ENCODE peak calls at places on chromosome 7, in seven cellular contexts. J, T, P, X, A, L and C are unnamed samples.

GRCh38 chr7:102456327-102456726 is 8.3 kb downstream of the ALKBH4 start:
- DNase-seq in T (no peak), J (no peak), P (no peak), X (no peak), A (no peak), L (no peak), C (no peak)

GRCh38 chr7:20030417-20030816 is 186.8 kb downstream of the MACC1 start:
- DNase-seq in A (no peak), L (no peak), J (no peak), P (no peak), T (no peak), X (no peak), C (no peak)

GRCh38 chr7:102728-103127 is 89.6 kb upstream of the FAM20C start:
- DNase-seq in P (no peak), L (no peak), X (no peak), A (no peak), T (no peak), J (no peak), C (no peak)

GRCh38 chr7:1460757-1461639 is 1.7 kb upstream of the MICALL2 start:
- DNase-seq in A (no peak), X (no peak), J (peak), P (peak), L (no peak), T (peak), C (no peak)

GRCh38 chr7:1458676-1459511 is at the start of gene MICALL2:
- DNase-seq in X (peak), T (peak), L (peak), A (peak), J (peak), P (no peak), C (no peak)

GRCh38 chr7:64558781-64559180 is 4.1 kb downstream of the ZNF680 start:
- DNase-seq in X (no peak), A (no peak), T (no peak), L (no peak), P (no peak), J (no peak), C (no peak)

GRCh38 chr7:115417662-115418061 is 495.8 kb downstream of the MDFIC start:
- DNase-seq in J (no peak), P (peak), A (no peak), T (no peak), X (no peak), L (no peak), C (no peak)

GRCh38 chr7:20594023-20594422 is 21.4 kb upstream of the ABCB5 start:
- DNase-seq in A (no peak), P (no peak), X (no peak), L (no peak), J (no peak), T (no peak), C (no peak)

GRCh38 chr7:158894825-158895224 is 38.5 kb downstream of the DYNC2I1 start:
- DNase-seq in J (no peak), L (no peak), A (no peak), T (no peak), X (no peak), P (no peak), C (no peak)

GRCh38 chr7:5421626-5422323 is 1.9 kb downstream of the TNRC18 start:
- DNase-seq in P (peak), L (no peak), X (no peak), A (no peak), T (peak), J (peak), C (no peak)

GRCh38 chr7:98418636-98419315 is 17.9 kb upstream of the BAIAP2L1 start:
- DNase-seq in A (peak), P (no peak), L (peak), X (peak), T (peak), J (no peak), C (no peak)

GRCh38 chr7:153331427-153331826 is 571.9 kb downstream of the ACTR3B start:
- DNase-seq in J (no peak), X (no peak), T (no peak), L (no peak), P (no peak), A (no peak), C (no peak)

GRCh38 chr7:37027557-37028341 is 303.5 kb upstream of the AOAH start:
- DNase-seq in L (no peak), X (no peak), P (peak), T (no peak), A (no peak), J (no peak), C (no peak)

GRCh38 chr7:140007051-140007690 is 55.6 kb downstream of the PARP12 start:
- DNase-seq in L (no peak), P (no peak), X (no peak), A (no peak), T (peak), J (no peak), C (peak)

GRCh38 chr7:135978624-135979023 is 1.5 kb upstream of the MTPN start:
- DNase-seq in T (no peak), P (no peak), L (no peak), A (no peak), J (no peak), X (no peak), C (no peak)

GRCh38 chr7:157738064-157738460 is 401.3 kb downstream of the DNAJB6 start:
- DNase-seq in T (no peak), J (peak), A (no peak), X (no peak), P (peak), L (no peak), C (peak)

GRCh38 chr7:142478479-142479220 is 220.8 kb upstream of the PRSS58 start:
- DNase-seq in T (no peak), J (no peak), L (no peak), P (peak), X (peak), A (no peak), C (no peak)

GRCh38 chr7:151843181-151843580 is 33.7 kb downstream of the PRKAG2 start:
- DNase-seq in L (no peak), X (no peak), A (no peak), J (no peak), T (no peak), P (no peak), C (no peak)

GRCh38 chr7:112290065-112290464 is 83.6 kb downstream of the ZNF277 start:
- DNase-seq in L (no peak), A (no peak), J (no peak), T (no peak), P (no peak), X (no peak), C (no peak)

GRCh38 chr7:128383781-128384180 is 22.3 kb upstream of the PRRT4 start:
- DNase-seq in J (no peak), X (no peak), A (no peak), T (no peak), P (no peak), L (no peak), C (no peak)

GRCh38 chr7:121519548-121520521 is 123.7 kb upstream of the FAM3C start:
- DNase-seq in L (no peak), J (no peak), P (no peak), A (no peak), T (no peak), X (peak), C (no peak)

GRCh38 chr7:128323489-128324362 is 20.0 kb downstream of the RBM28 start:
- DNase-seq in J (no peak), X (no peak), P (no peak), A (no peak), L (no peak), T (no peak), C (no peak)

GRCh38 chr7:78139335-78139734 is 340.8 kb downstream of the PHTF2 start:
- DNase-seq in T (no peak), A (peak), X (no peak), P (no peak), L (no peak), J (no peak), C (no peak)

GRCh38 chr7:136030867-136031318 is 53.7 kb upstream of the MTPN start:
- DNase-seq in X (peak), P (no peak), A (no peak), J (no peak), L (no peak), T (no peak), C (no peak)

GRCh38 chr7:157895520-157896375 is 558.9 kb downstream of the DNAJB6 start:
- DNase-seq in L (no peak), P (no peak), J (no peak), X (no peak), T (peak), A (no peak), C (peak)

GRCh38 chr7:155589001-155589980 is 42.9 kb upstream of the CNPY1 start:
- DNase-seq in A (peak), L (no peak), P (no peak), T (peak), J (no peak), X (no peak), C (peak)

GRCh38 chr7:19317461-19317860 is 172.2 kb upstream of the FERD3L start:
- DNase-seq in T (no peak), J (no peak), P (no peak), L (no peak), X (no peak), A (no peak), C (no peak)

GRCh38 chr7:134856692-134857091 is 77.3 kb downstream of the CALD1 start:
- DNase-seq in P (no peak), A (no peak), L (no peak), J (no peak), X (no peak), T (no peak), C (no peak)

GRCh38 chr7:7944619-7945282 is 23.8 kb upstream of the GLCCI1 start:
- DNase-seq in T (peak), J (peak), X (peak), L (no peak), A (no peak), P (no peak), C (no peak)

GRCh38 chr7:32299133-32299702 is 191.0 kb downstream of the LSM5 start:
- DNase-seq in L (no peak), X (no peak), J (peak), P (peak), T (no peak), A (no peak), C (no peak)

GRCh38 chr7:95690367-95690947 is 81.9 kb upstream of the DYNC1I1 start:
- DNase-seq in J (no peak), X (no peak), P (peak), L (peak), T (no peak), A (peak), C (no peak)

GRCh38 chr7:39317107-39317506 is 249.1 kb upstream of the YAE1 start:
- DNase-seq in X (no peak), L (no peak), P (peak), A (no peak), T (no peak), J (no peak), C (no peak)
- TF ChIP-seq CTCF in X (no peak), L (no peak), P (peak), A (no peak), T (no peak), J (no peak), C (no peak)

DNA sequence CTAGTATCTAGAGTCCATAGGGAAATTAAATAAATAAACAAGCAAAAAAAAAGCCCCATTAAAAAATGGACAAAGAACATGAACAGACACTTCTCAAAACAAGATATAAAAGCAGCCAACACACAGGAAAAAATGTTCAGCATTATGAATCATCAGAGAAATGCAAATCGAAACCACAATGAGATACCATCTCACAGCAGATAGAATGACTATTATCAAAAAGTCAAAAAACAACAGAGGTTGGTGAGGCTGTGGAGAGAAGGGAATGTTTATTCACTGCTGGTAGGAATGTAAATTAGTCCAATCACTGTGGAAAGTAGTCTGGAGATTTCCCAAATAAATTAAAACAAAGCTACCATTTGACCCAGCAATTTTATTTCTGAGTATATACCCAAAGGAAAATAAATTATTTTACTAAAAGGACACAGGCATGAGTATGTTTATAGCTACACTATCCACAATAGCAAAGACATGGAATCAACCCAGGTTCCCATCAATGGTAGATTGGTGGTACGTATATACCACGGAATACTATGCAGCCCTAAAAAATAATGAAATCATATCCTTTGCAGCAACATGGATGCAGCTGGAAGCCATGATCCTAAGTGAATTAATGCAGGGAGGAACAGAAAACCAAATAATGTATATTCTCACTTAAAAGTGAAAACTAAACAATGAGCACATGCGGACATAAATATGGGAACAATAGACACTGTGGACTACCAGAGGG is 366.5 kb upstream of the SEMA3C start:
- DNase-seq in J (no peak), T (no peak), X (no peak), A (no peak), L (peak), P (no peak), C (no peak)
- TF ChIP-seq CTCF in J (no peak), T (no peak), X (no peak), A (no peak), L (peak), P (no peak), C (peak)

DNA sequence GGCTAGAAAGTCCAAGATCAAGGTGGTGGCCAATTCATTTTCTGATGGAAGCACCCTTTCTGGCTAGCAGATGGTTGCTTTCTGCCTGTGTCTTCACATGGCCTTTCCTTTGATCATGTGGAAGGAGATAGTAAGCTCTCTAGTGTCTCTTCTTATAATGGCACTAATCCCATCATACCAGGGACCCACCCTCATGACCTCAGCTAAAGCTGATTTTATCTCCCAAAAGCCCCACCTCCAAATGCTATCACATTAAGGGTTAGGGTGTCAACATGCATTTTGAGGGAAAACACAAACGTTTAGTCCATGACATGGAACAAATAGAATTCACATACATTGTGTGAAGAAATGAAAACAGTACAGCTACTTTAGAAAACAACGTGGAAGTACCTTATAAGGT is 100.0 kb downstream of the VPS50 start:
- DNase-seq in L (no peak), J (no peak), P (no peak), A (no peak), X (no peak), T (no peak), C (no peak)
- TF ChIP-seq CTCF in L (no peak), J (no peak), P (no peak), A (no peak), X (no peak), T (no peak), C (no peak)

GRCh38 chr7:34277016-34277800 is 371.9 kb downstream of the BMPER start:
- DNase-seq in T (no peak), L (no peak), X (no peak), J (no peak), A (no peak), P (peak), C (no peak)
- TF ChIP-seq CTCF in T (no peak), L (no peak), X (no peak), J (no peak), A (no peak), P (no peak), C (no peak)

DNA sequence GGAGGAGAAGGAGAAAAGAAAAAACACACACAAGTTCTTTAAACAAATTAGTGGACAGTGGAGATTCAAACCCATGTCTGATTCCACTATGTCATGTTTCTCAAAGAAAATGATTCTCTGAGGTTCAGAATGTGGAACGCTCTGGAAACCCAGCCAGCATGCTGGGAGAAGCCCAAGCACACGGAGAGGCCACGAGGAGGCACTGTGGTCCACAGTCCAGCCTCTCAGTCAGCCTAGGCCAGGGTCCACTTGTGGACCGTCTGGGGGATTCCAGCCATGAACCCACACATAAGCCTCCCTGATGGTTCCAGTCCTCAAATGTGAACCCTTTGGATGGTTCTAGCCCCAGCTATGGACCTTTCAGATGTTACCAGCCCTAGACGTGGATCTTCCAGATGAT is 73.4 kb downstream of the CAV1 start:
- DNase-seq in A (peak), T (no peak), L (no peak), X (no peak), J (no peak), P (no peak), C (no peak)
- TF ChIP-seq CTCF in A (peak), T (no peak), L (peak), X (no peak), J (peak), P (peak), C (peak)

DNA sequence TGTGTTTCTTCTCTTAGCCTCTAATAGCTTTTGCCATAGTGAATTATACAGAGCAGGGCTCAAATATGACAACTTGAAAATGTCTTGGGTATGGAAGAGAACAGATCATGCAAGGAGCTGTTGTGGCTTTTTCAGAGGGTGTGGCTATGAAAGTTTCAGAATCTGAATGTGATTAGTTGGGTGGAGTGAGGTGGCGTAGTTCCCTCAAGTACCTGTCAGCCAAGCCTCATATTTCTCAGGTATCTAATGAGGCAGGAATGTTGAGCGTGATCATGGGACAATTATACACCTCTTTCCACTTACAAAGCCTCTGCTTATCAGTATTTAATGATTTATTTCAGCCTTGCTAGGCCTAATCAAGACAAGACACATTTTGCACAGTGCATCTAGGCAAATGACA is 644.2 kb upstream of the IGFBP3 start:
- DNase-seq in A (no peak), P (no peak), L (no peak), T (no peak), X (no peak), J (no peak), C (no peak)
- TF ChIP-seq CTCF in A (no peak), P (no peak), L (no peak), T (no peak), X (no peak), J (no peak), C (no peak)